ENCODE peak calls at places on chromosomes 2 and 18, in six cellular contexts. One of them, this sample, is unnamed.

GRCh38 chr2:204491528-204491927 is 53.7 kb upstream of the PARD3B start:
- DNase-seq in gastrocnemius medialis: no peak
- DNase-seq in sigmoid colon: no peak
- DNase-seq in choroid plexus epithelial cell: peak
- DNase-seq in transverse colon: no peak
- DNase-seq in heart right ventricle: no peak
- DNase-seq in this sample: peak

GRCh38 chr2:143231257-143231650 is 102.0 kb downstream of the ARHGAP15 start:
- DNase-seq in gastrocnemius medialis: no peak
- DNase-seq in sigmoid colon: no peak
- DNase-seq in choroid plexus epithelial cell: peak
- DNase-seq in transverse colon: no peak
- DNase-seq in heart right ventricle: no peak
- DNase-seq in this sample: no peak

GRCh38 chr18:48838921-48839818 is 111.6 kb downstream of the SMAD7 start:
- DNase-seq in gastrocnemius medialis: no peak
- DNase-seq in sigmoid colon: no peak
- DNase-seq in choroid plexus epithelial cell: peak
- DNase-seq in transverse colon: no peak
- DNase-seq in heart right ventricle: no peak
- DNase-seq in this sample: peak

GRCh38 chr2:199757466-199757865 is 93.5 kb downstream of the FTCDNL1 start:
- DNase-seq in gastrocnemius medialis: no peak
- DNase-seq in sigmoid colon: peak
- DNase-seq in choroid plexus epithelial cell: no peak
- DNase-seq in transverse colon: peak
- DNase-seq in heart right ventricle: peak
- DNase-seq in this sample: no peak

GRCh38 chr18:55706893-55707292 is 118.9 kb upstream of the TCF4 start:
- DNase-seq in gastrocnemius medialis: no peak
- DNase-seq in sigmoid colon: no peak
- DNase-seq in choroid plexus epithelial cell: peak
- DNase-seq in transverse colon: no peak
- DNase-seq in heart right ventricle: no peak
- DNase-seq in this sample: peak

GRCh38 chr2:171210864-171211431 is 50.3 kb upstream of the TLK1 start:
- DNase-seq in gastrocnemius medialis: no peak
- DNase-seq in sigmoid colon: no peak
- DNase-seq in choroid plexus epithelial cell: no peak
- DNase-seq in transverse colon: no peak
- DNase-seq in heart right ventricle: no peak
- DNase-seq in this sample: no peak

GRCh38 chr2:151138507-151138906 is 123.2 kb downstream of the RBM43 start:
- DNase-seq in gastrocnemius medialis: no peak
- DNase-seq in sigmoid colon: no peak
- DNase-seq in choroid plexus epithelial cell: peak
- DNase-seq in transverse colon: no peak
- DNase-seq in heart right ventricle: no peak
- DNase-seq in this sample: no peak

GRCh38 chr2:122908134-122908533 is 1117.0 kb upstream of the CNTNAP5 start:
- DNase-seq in gastrocnemius medialis: no peak
- DNase-seq in sigmoid colon: no peak
- DNase-seq in choroid plexus epithelial cell: no peak
- DNase-seq in transverse colon: no peak
- DNase-seq in heart right ventricle: no peak
- DNase-seq in this sample: no peak

GRCh38 chr2:33791625-33792024 is 192.5 kb upstream of the FAM98A start:
- DNase-seq in gastrocnemius medialis: peak
- DNase-seq in sigmoid colon: no peak
- DNase-seq in choroid plexus epithelial cell: peak
- DNase-seq in transverse colon: no peak
- DNase-seq in heart right ventricle: no peak
- DNase-seq in this sample: peak

GRCh38 chr18:67199993-67200617 is 316.4 kb downstream of the DSEL start:
- DNase-seq in gastrocnemius medialis: no peak
- DNase-seq in sigmoid colon: no peak
- DNase-seq in choroid plexus epithelial cell: peak
- DNase-seq in transverse colon: no peak
- DNase-seq in heart right ventricle: no peak
- DNase-seq in this sample: peak

GRCh38 chr2:205427112-205427511 is 255.2 kb upstream of the NRP2 start:
- DNase-seq in gastrocnemius medialis: no peak
- DNase-seq in sigmoid colon: no peak
- DNase-seq in choroid plexus epithelial cell: peak
- DNase-seq in transverse colon: no peak
- DNase-seq in heart right ventricle: no peak
- DNase-seq in this sample: no peak

GRCh38 chr2:239543696-239544095 is 142.9 kb upstream of the HDAC4 start:
- DNase-seq in gastrocnemius medialis: no peak
- DNase-seq in sigmoid colon: no peak
- DNase-seq in choroid plexus epithelial cell: no peak
- DNase-seq in transverse colon: no peak
- DNase-seq in heart right ventricle: no peak
- DNase-seq in this sample: no peak

GRCh38 chr18:22040527-22040926 is 128.9 kb upstream of the GATA6 start:
- DNase-seq in gastrocnemius medialis: no peak
- DNase-seq in sigmoid colon: no peak
- DNase-seq in choroid plexus epithelial cell: no peak
- DNase-seq in transverse colon: peak
- DNase-seq in heart right ventricle: no peak
- DNase-seq in this sample: no peak

GRCh38 chr18:67525328-67526110 is 9.0 kb upstream of the DSEL start:
- DNase-seq in gastrocnemius medialis: peak
- DNase-seq in sigmoid colon: peak
- DNase-seq in choroid plexus epithelial cell: peak
- DNase-seq in transverse colon: peak
- DNase-seq in heart right ventricle: peak
- DNase-seq in this sample: peak

GRCh38 chr18:8301427-8302172 is 307.6 kb upstream of the RAB12 start:
- DNase-seq in gastrocnemius medialis: no peak
- DNase-seq in sigmoid colon: no peak
- DNase-seq in choroid plexus epithelial cell: peak
- DNase-seq in transverse colon: no peak
- DNase-seq in heart right ventricle: no peak
- DNase-seq in this sample: no peak

DNA sequence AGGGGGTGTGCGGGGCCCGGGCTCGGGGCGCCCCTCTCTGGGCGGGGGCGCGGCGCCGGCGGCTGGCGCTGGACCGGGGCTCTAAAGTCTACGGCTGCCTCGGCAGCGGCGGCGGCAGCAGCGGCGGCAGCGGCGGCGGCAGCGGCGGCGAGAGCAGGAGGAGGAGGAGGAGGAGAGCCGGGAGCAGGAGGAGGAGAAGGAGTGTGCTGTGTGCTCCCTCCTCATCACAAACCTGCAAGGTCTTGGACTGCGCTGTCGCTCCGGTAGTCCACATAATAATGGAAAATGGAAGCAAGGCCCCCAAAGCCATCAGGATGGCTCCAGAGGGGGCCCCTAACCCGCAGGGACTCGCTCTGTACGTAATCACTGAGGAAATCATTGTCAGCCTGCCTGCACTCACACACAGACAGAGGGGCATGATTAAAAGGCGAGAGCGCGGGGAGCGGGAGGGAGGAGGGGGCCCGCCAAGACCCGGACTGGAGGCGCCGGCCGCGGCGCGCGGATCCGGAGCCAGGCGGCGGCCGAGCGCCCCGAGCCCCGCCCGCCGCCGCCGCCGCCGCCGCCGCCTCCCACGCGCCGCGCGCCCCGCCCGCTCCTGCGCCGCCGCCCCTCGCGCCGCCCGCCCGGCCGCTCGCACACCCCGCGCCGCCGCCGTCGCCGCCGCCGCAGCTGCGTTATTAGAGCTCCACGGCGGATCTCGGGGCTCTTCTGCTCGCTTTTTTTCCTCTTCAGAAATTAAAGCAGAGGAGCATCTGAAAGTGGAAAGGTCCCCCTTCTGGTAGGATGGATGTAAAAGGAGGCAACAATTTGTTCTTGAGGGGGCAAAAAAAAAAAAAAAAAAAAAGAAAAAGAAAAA is at the start of gene ZNF521:
- DNase-seq in gastrocnemius medialis: peak
- DNase-seq in sigmoid colon: peak
- DNase-seq in choroid plexus epithelial cell: peak
- DNase-seq in transverse colon: peak
- DNase-seq in heart right ventricle: peak
- DNase-seq in this sample: peak
- TF ChIP-seq CTCF in gastrocnemius medialis: no peak
- TF ChIP-seq CTCF in sigmoid colon: no peak
- TF ChIP-seq CTCF in choroid plexus epithelial cell: peak
- TF ChIP-seq CTCF in transverse colon: no peak
- TF ChIP-seq CTCF in heart right ventricle: peak
- TF ChIP-seq CTCF in this sample: peak

DNA sequence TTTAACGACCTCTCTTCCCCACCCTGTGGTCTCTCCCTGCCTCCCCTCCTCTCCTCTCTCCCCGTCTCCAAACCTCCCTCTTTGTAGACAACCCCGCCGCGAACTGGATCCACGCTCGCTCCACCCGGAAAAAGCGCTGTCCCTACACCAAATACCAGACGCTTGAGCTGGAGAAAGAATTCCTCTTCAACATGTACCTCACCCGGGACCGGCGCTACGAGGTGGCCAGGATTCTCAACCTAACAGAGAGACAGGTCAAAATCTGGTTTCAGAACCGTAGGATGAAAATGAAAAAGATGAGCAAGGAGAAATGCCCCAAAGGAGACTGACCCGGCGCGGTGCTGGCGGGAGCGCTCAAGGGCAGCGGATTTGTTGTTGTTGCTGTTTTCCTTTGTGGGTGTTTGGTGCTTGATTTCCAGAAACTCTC is 1.3 kb downstream of the HOXD9 start:
- DNase-seq in gastrocnemius medialis: no peak
- DNase-seq in sigmoid colon: peak
- DNase-seq in choroid plexus epithelial cell: no peak
- DNase-seq in transverse colon: no peak
- DNase-seq in heart right ventricle: no peak
- DNase-seq in this sample: no peak
- H3K4me3 ChIP-seq in gastrocnemius medialis: peak
- H3K4me3 ChIP-seq in sigmoid colon: peak
- H3K4me3 ChIP-seq in choroid plexus epithelial cell: no peak
- H3K4me3 ChIP-seq in transverse colon: peak
- H3K4me3 ChIP-seq in heart right ventricle: no peak
- H3K4me3 ChIP-seq in this sample: no peak

GRCh38 chr18:12991839-12992216 is 666 bp downstream of the CEP192 start:
- DNase-seq in gastrocnemius medialis: no peak
- DNase-seq in sigmoid colon: no peak
- DNase-seq in choroid plexus epithelial cell: peak
- DNase-seq in transverse colon: no peak
- DNase-seq in heart right ventricle: no peak
- DNase-seq in this sample: peak
- TF ChIP-seq CTCF in gastrocnemius medialis: no peak
- TF ChIP-seq CTCF in sigmoid colon: no peak
- TF ChIP-seq CTCF in choroid plexus epithelial cell: no peak
- TF ChIP-seq CTCF in transverse colon: no peak
- TF ChIP-seq CTCF in heart right ventricle: no peak
- TF ChIP-seq CTCF in this sample: no peak

GRCh38 chr18:32771169-32771751 is 1.6 kb downstream of the KLHL14 start:
- DNase-seq in gastrocnemius medialis: no peak
- DNase-seq in sigmoid colon: no peak
- DNase-seq in choroid plexus epithelial cell: peak
- DNase-seq in transverse colon: no peak
- DNase-seq in heart right ventricle: no peak
- DNase-seq in this sample: peak
- H3K4me3 ChIP-seq in gastrocnemius medialis: peak
- H3K4me3 ChIP-seq in sigmoid colon: peak
- H3K4me3 ChIP-seq in choroid plexus epithelial cell: peak
- H3K4me3 ChIP-seq in transverse colon: peak
- H3K4me3 ChIP-seq in heart right ventricle: peak
- H3K4me3 ChIP-seq in this sample: peak

This sample was measured in epithelial cell of esophagus.